ENCODE peak calls at places on chromosomes 16 and 17, in seven cellular contexts. B, G, F, L, W, Y and X are unnamed samples.

GRCh38 chr17:75850928-75851692 is 4.0 kb downstream of the WBP2 start:
- DNase-seq in B (no peak), G (no peak), F (peak; percentile 47), L (no peak), W (no peak), Y (no peak), X (no peak)

GRCh38 chr17:36004604-36005003 is 3.3 kb upstream of the CCL15 start:
- DNase-seq in B (no peak), G (peak; percentile 4), F (no peak), L (no peak), W (no peak), Y (no peak), X (no peak)

GRCh38 chr16:86500708-86501510 is 9.4 kb upstream of the FOXF1 start:
- DNase-seq in B (no peak), G (no peak), F (no peak), L (no peak), W (no peak), Y (no peak), X (no peak)

GRCh38 chr16:86809458-86809955 is 231.2 kb downstream of the FOXL1 start:
- DNase-seq in B (no peak), G (no peak), F (peak; percentile 78), L (no peak), W (no peak), Y (no peak), X (no peak)

GRCh38 chr17:41800601-41801373 is 11.0 kb downstream of the P3H4 start:
- DNase-seq in B (peak; percentile 80), G (no peak), F (peak; percentile 97), L (no peak), W (no peak), Y (peak; percentile 65), X (peak; percentile 14)

GRCh38 chr17:32546031-32546444 is 59.2 kb downstream of the CDK5R1 start:
- DNase-seq in B (peak; percentile 74), G (no peak), F (no peak), L (no peak), W (peak; percentile 29), Y (no peak), X (peak; percentile 12)

GRCh38 chr16:74774223-74775139 is at the start of gene FA2H:
- DNase-seq in B (peak; percentile 91), G (peak; percentile 81), F (peak; percentile 91), L (peak; percentile 79), W (peak; percentile 76), Y (peak; percentile 96), X (peak; percentile 81)

GRCh38 chr17:8382052-8382879 is 727 bp downstream of the RPL26 start:
- DNase-seq in B (no peak), G (no peak), F (peak; percentile 24), L (no peak), W (no peak), Y (no peak), X (no peak)

GRCh38 chr17:79977711-79978544 is 57.7 kb downstream of the TBC1D16 start:
- DNase-seq in B (no peak), G (no peak), F (no peak), L (no peak), W (no peak), Y (no peak), X (no peak)

GRCh38 chr17:49545007-49545660 is 30.5 kb upstream of the NXPH3 start:
- DNase-seq in B (no peak), G (no peak), F (no peak), L (no peak), W (no peak), Y (no peak), X (no peak)

GRCh38 chr16:72787519-72788268 is 260.2 kb downstream of the ZFHX3 start:
- DNase-seq in B (peak; percentile 77), G (no peak), F (peak; percentile 79), L (peak; percentile 79), W (peak; percentile 49), Y (peak; percentile 77), X (no peak)

GRCh38 chr16:11495066-11495407 is 91.7 kb downstream of the LITAF start:
- DNase-seq in B (no peak), G (no peak), F (no peak), L (no peak), W (no peak), Y (no peak), X (no peak)

GRCh38 chr16:51545951-51546350 is 394.9 kb upstream of the SALL1 start:
- DNase-seq in B (no peak), G (no peak), F (no peak), L (no peak), W (no peak), Y (no peak), X (no peak)

GRCh38 chr16:82641336-82641984 is 14.7 kb downstream of the CDH13 start:
- DNase-seq in B (no peak), G (no peak), F (peak; percentile 42), L (no peak), W (no peak), Y (no peak), X (no peak)

GRCh38 chr17:36980281-36980761 is 31.6 kb downstream of the AATF start:
- DNase-seq in B (no peak), G (no peak), F (no peak), L (no peak), W (no peak), Y (no peak), X (no peak)

GRCh38 chr17:49978501-49978900 is 9.5 kb downstream of the DLX4 start:
- DNase-seq in B (no peak), G (peak; percentile 62), F (no peak), L (no peak), W (no peak), Y (no peak), X (no peak)

GRCh38 chr16:85126731-85127662 is 14.7 kb upstream of the CIBAR2 start:
- DNase-seq in B (no peak), G (no peak), F (peak; percentile 31), L (peak; percentile 67), W (peak; percentile 63), Y (no peak), X (no peak)

GRCh38 chr17:28841901-28842281 is 699 bp downstream of the FAM222B start:
- DNase-seq in B (no peak), G (peak; percentile 77), F (peak; percentile 17), L (no peak), W (no peak), Y (no peak), X (no peak)

GRCh38 chr16:17107450-17107849 is 363.3 kb downstream of the XYLT1 start:
- DNase-seq in B (no peak), G (no peak), F (no peak), L (no peak), W (no peak), Y (no peak), X (no peak)

GRCh38 chr16:426906-427249 is 1.4 kb downstream of the RAB11FIP3 start:
- DNase-seq in B (no peak), G (no peak), F (no peak), L (no peak), W (no peak), Y (no peak), X (no peak)

GRCh38 chr17:38549285-38549684 is 56.5 kb downstream of the SRCIN1 start:
- DNase-seq in B (no peak), G (no peak), F (no peak), L (no peak), W (no peak), Y (no peak), X (no peak)

GRCh38 chr17:79088266-79088996 is 13.8 kb downstream of the ENGASE start:
- DNase-seq in B (no peak), G (no peak), F (no peak), L (no peak), W (no peak), Y (no peak), X (no peak)